ENCODE peak calls at places on chromosomes 2 and 18, in nine cellular contexts. One of them, this sample, is unnamed.

GRCh38 chr2:16666453-16666801 is 793 bp upstream of the CYRIA start:
- DNase-seq in H54: no peak
- DNase-seq in amygdala: no peak
- DNase-seq in foreskin keratinocyte: peak
- DNase-seq in T47D: no peak
- DNase-seq in NCI-H2081: no peak
- DNase-seq in lower lobe of right lung: no peak
- DNase-seq in HFFc6: no peak
- DNase-seq in T-helper 9 cell: no peak
- DNase-seq in this sample: no peak

GRCh38 chr2:44342854-44343253 is 18.4 kb downstream of the PREPL start:
- DNase-seq in H54: no peak
- DNase-seq in amygdala: no peak
- DNase-seq in T47D: peak
- DNase-seq in NCI-H2081: peak
- DNase-seq in HFFc6: no peak
- DNase-seq in lower lobe of right lung: no peak
- DNase-seq in T-helper 9 cell: no peak
- DNase-seq in foreskin keratinocyte: no peak
- DNase-seq in this sample: no peak

GRCh38 chr18:45689386-45689785 is 34.6 kb upstream of the SLC14A1 start:
- DNase-seq in T-helper 9 cell: no peak
- DNase-seq in HFFc6: no peak
- DNase-seq in foreskin keratinocyte: no peak
- DNase-seq in NCI-H2081: no peak
- DNase-seq in lower lobe of right lung: no peak
- DNase-seq in amygdala: no peak
- DNase-seq in T47D: no peak
- DNase-seq in H54: no peak
- DNase-seq in this sample: no peak

GRCh38 chr18:42164556-42164955 is 209.5 kb downstream of the PIK3C3 start:
- DNase-seq in lower lobe of right lung: no peak
- DNase-seq in foreskin keratinocyte: no peak
- DNase-seq in NCI-H2081: no peak
- DNase-seq in H54: no peak
- DNase-seq in T-helper 9 cell: no peak
- DNase-seq in HFFc6: no peak
- DNase-seq in amygdala: no peak
- DNase-seq in T47D: no peak
- DNase-seq in this sample: no peak

GRCh38 chr2:226130192-226130591 is 669.4 kb downstream of the IRS1 start:
- DNase-seq in lower lobe of right lung: no peak
- DNase-seq in T-helper 9 cell: no peak
- DNase-seq in foreskin keratinocyte: peak
- DNase-seq in HFFc6: no peak
- DNase-seq in H54: no peak
- DNase-seq in amygdala: no peak
- DNase-seq in T47D: peak
- DNase-seq in NCI-H2081: no peak
- DNase-seq in this sample: no peak

GRCh38 chr2:233638836-233639235 is 2.6 kb downstream of the UGT1A10 start:
- DNase-seq in foreskin keratinocyte: no peak
- DNase-seq in T-helper 9 cell: no peak
- DNase-seq in H54: no peak
- DNase-seq in amygdala: no peak
- DNase-seq in NCI-H2081: no peak
- DNase-seq in HFFc6: no peak
- DNase-seq in lower lobe of right lung: no peak
- DNase-seq in T47D: no peak
- DNase-seq in this sample: no peak

GRCh38 chr2:127610561-127610960 is 35.4 kb upstream of the GPR17 start:
- DNase-seq in amygdala: no peak
- DNase-seq in foreskin keratinocyte: no peak
- DNase-seq in HFFc6: no peak
- DNase-seq in T-helper 9 cell: no peak
- DNase-seq in NCI-H2081: no peak
- DNase-seq in H54: no peak
- DNase-seq in lower lobe of right lung: no peak
- DNase-seq in T47D: no peak
- DNase-seq in this sample: no peak

GRCh38 chr2:37790462-37790861 is 119.0 kb upstream of the CDC42EP3 start:
- DNase-seq in foreskin keratinocyte: no peak
- DNase-seq in NCI-H2081: no peak
- DNase-seq in T-helper 9 cell: no peak
- DNase-seq in HFFc6: no peak
- DNase-seq in H54: no peak
- DNase-seq in amygdala: no peak
- DNase-seq in lower lobe of right lung: no peak
- DNase-seq in T47D: peak
- DNase-seq in this sample: no peak

GRCh38 chr2:46241344-46241743 is 55.9 kb upstream of the EPAS1 start:
- DNase-seq in NCI-H2081: peak
- DNase-seq in T-helper 9 cell: no peak
- DNase-seq in foreskin keratinocyte: peak
- DNase-seq in H54: peak
- DNase-seq in HFFc6: peak
- DNase-seq in T47D: no peak
- DNase-seq in amygdala: no peak
- DNase-seq in lower lobe of right lung: no peak
- DNase-seq in this sample: no peak

GRCh38 chr2:240893363-240893828 is 2.6 kb downstream of the MAB21L4 start:
- DNase-seq in HFFc6: no peak
- DNase-seq in NCI-H2081: no peak
- DNase-seq in T-helper 9 cell: no peak
- DNase-seq in foreskin keratinocyte: peak
- DNase-seq in T47D: peak
- DNase-seq in H54: peak
- DNase-seq in amygdala: no peak
- DNase-seq in lower lobe of right lung: no peak
- DNase-seq in this sample: peak

GRCh38 chr2:27832396-27832795 is 57.8 kb downstream of the RBKS start:
- DNase-seq in foreskin keratinocyte: peak
- DNase-seq in HFFc6: peak
- DNase-seq in T-helper 9 cell: no peak
- DNase-seq in T47D: no peak
- DNase-seq in amygdala: no peak
- DNase-seq in NCI-H2081: no peak
- DNase-seq in H54: no peak
- DNase-seq in lower lobe of right lung: no peak
- DNase-seq in this sample: no peak

GRCh38 chr2:219254590-219255219 is 987 bp upstream of the TUBA4A start:
- DNase-seq in T-helper 9 cell: peak
- DNase-seq in lower lobe of right lung: no peak
- DNase-seq in HFFc6: peak
- DNase-seq in H54: no peak
- DNase-seq in NCI-H2081: no peak
- DNase-seq in amygdala: no peak
- DNase-seq in T47D: no peak
- DNase-seq in foreskin keratinocyte: no peak
- DNase-seq in this sample: no peak

GRCh38 chr18:75880913-75881504 is 453.5 kb upstream of the SMIM21 start:
- DNase-seq in H54: no peak
- DNase-seq in amygdala: no peak
- DNase-seq in foreskin keratinocyte: no peak
- DNase-seq in lower lobe of right lung: no peak
- DNase-seq in T-helper 9 cell: no peak
- DNase-seq in T47D: no peak
- DNase-seq in NCI-H2081: no peak
- DNase-seq in HFFc6: no peak
- DNase-seq in this sample: no peak

GRCh38 chr2:190855245-190855644 is 25.4 kb upstream of the GLS start:
- DNase-seq in HFFc6: no peak
- DNase-seq in H54: no peak
- DNase-seq in foreskin keratinocyte: no peak
- DNase-seq in NCI-H2081: no peak
- DNase-seq in T-helper 9 cell: no peak
- DNase-seq in T47D: no peak
- DNase-seq in lower lobe of right lung: no peak
- DNase-seq in amygdala: no peak
- DNase-seq in this sample: no peak

GRCh38 chr2:61089797-61090196 is 24.1 kb downstream of the SANBR start:
- DNase-seq in foreskin keratinocyte: no peak
- DNase-seq in H54: no peak
- DNase-seq in amygdala: no peak
- DNase-seq in T-helper 9 cell: no peak
- DNase-seq in T47D: no peak
- DNase-seq in NCI-H2081: no peak
- DNase-seq in HFFc6: no peak
- DNase-seq in lower lobe of right lung: no peak
- DNase-seq in this sample: no peak

This sample was measured in head of caudate nucleus.